ENCODE peak calls at places on chromosomes 4 and X, in nine cellular contexts. One of them, this sample, is unnamed.

GRCh38 chr4:106323119-106323518 is 6.8 kb downstream of the AIMP1 start:
- DNase-seq in testis: no peak
- DNase-seq in uterus: no peak
- DNase-seq in SK-N-SH: no peak
- DNase-seq in A549: no peak
- DNase-seq in tibial nerve: no peak
- DNase-seq in lower leg skin: no peak
- DNase-seq in pancreas: no peak
- DNase-seq in brain microvascular endothelial cell: no peak
- DNase-seq in this sample: no peak

GRCh38 chrX:13064599-13065143 is 20.3 kb upstream of the FAM9C start:
- DNase-seq in testis: peak
- DNase-seq in uterus: no peak
- DNase-seq in SK-N-SH: no peak
- DNase-seq in A549: peak
- DNase-seq in tibial nerve: no peak
- DNase-seq in lower leg skin: peak
- DNase-seq in pancreas: no peak
- DNase-seq in brain microvascular endothelial cell: peak
- DNase-seq in this sample: peak

GRCh38 chr4:77701111-77701510 is 95.5 kb downstream of the CXCL13 start:
- DNase-seq in testis: no peak
- DNase-seq in uterus: no peak
- DNase-seq in SK-N-SH: no peak
- DNase-seq in A549: no peak
- DNase-seq in tibial nerve: no peak
- DNase-seq in lower leg skin: no peak
- DNase-seq in pancreas: no peak
- DNase-seq in brain microvascular endothelial cell: no peak
- DNase-seq in this sample: no peak

GRCh38 chrX:68045008-68045577 is 388.2 kb downstream of the OPHN1 start:
- DNase-seq in testis: no peak
- DNase-seq in uterus: no peak
- DNase-seq in SK-N-SH: no peak
- DNase-seq in A549: no peak
- DNase-seq in tibial nerve: no peak
- DNase-seq in lower leg skin: no peak
- DNase-seq in pancreas: no peak
- DNase-seq in brain microvascular endothelial cell: no peak
- DNase-seq in this sample: no peak

GRCh38 chr4:81470456-81471327 is 1.0 kb downstream of the RASGEF1B start:
- DNase-seq in testis: peak
- DNase-seq in uterus: peak
- DNase-seq in SK-N-SH: no peak
- DNase-seq in A549: no peak
- DNase-seq in tibial nerve: peak
- DNase-seq in lower leg skin: peak
- DNase-seq in pancreas: peak
- DNase-seq in brain microvascular endothelial cell: peak
- DNase-seq in this sample: peak

GRCh38 chrX:150255441-150256296 is 107.4 kb upstream of the MAMLD1 start:
- DNase-seq in testis: no peak
- DNase-seq in uterus: no peak
- DNase-seq in SK-N-SH: no peak
- DNase-seq in A549: no peak
- DNase-seq in tibial nerve: no peak
- DNase-seq in lower leg skin: no peak
- DNase-seq in pancreas: no peak
- DNase-seq in brain microvascular endothelial cell: no peak
- DNase-seq in this sample: no peak

GRCh38 chrX:115494133-115494532 is 66.8 kb upstream of the PLS3 start:
- DNase-seq in testis: no peak
- DNase-seq in uterus: no peak
- DNase-seq in SK-N-SH: no peak
- DNase-seq in A549: no peak
- DNase-seq in tibial nerve: no peak
- DNase-seq in lower leg skin: no peak
- DNase-seq in pancreas: no peak
- DNase-seq in brain microvascular endothelial cell: no peak
- DNase-seq in this sample: no peak

GRCh38 chrX:32985544-32985943 is 225.8 kb downstream of the DMD start:
- DNase-seq in testis: no peak
- DNase-seq in uterus: no peak
- DNase-seq in SK-N-SH: no peak
- DNase-seq in A549: no peak
- DNase-seq in tibial nerve: no peak
- DNase-seq in lower leg skin: no peak
- DNase-seq in pancreas: no peak
- DNase-seq in brain microvascular endothelial cell: no peak
- DNase-seq in this sample: no peak

GRCh38 chr4:12382567-12382966 is 953.9 kb upstream of the HS3ST1 start:
- DNase-seq in testis: no peak
- DNase-seq in uterus: no peak
- DNase-seq in SK-N-SH: no peak
- DNase-seq in A549: no peak
- DNase-seq in tibial nerve: no peak
- DNase-seq in lower leg skin: no peak
- DNase-seq in pancreas: no peak
- DNase-seq in brain microvascular endothelial cell: no peak
- DNase-seq in this sample: no peak

GRCh38 chrX:30712214-30712613 is 59.0 kb downstream of the GK start:
- DNase-seq in testis: no peak
- DNase-seq in uterus: no peak
- DNase-seq in SK-N-SH: no peak
- DNase-seq in A549: no peak
- DNase-seq in tibial nerve: no peak
- DNase-seq in lower leg skin: no peak
- DNase-seq in pancreas: no peak
- DNase-seq in brain microvascular endothelial cell: no peak
- DNase-seq in this sample: no peak

GRCh38 chr4:69757464-69757863 is 3.0 kb downstream of the SULT1B1 start:
- DNase-seq in testis: no peak
- DNase-seq in uterus: no peak
- DNase-seq in SK-N-SH: no peak
- DNase-seq in A549: no peak
- DNase-seq in tibial nerve: no peak
- DNase-seq in lower leg skin: no peak
- DNase-seq in pancreas: no peak
- DNase-seq in brain microvascular endothelial cell: no peak
- DNase-seq in this sample: no peak

GRCh38 chrX:50168305-50168704 is 32.5 kb downstream of the AKAP4 start:
- DNase-seq in testis: no peak
- DNase-seq in uterus: no peak
- DNase-seq in SK-N-SH: no peak
- DNase-seq in A549: no peak
- DNase-seq in tibial nerve: no peak
- DNase-seq in lower leg skin: no peak
- DNase-seq in pancreas: no peak
- DNase-seq in brain microvascular endothelial cell: peak
- DNase-seq in this sample: no peak

GRCh38 chr4:8746523-8747466 is 124.8 kb downstream of the HMX1 start:
- DNase-seq in testis: no peak
- DNase-seq in uterus: no peak
- DNase-seq in SK-N-SH: no peak
- DNase-seq in A549: no peak
- DNase-seq in tibial nerve: peak
- DNase-seq in lower leg skin: no peak
- DNase-seq in pancreas: no peak
- DNase-seq in brain microvascular endothelial cell: no peak
- DNase-seq in this sample: no peak

GRCh38 chr4:55762815-55763214 is 56.8 kb upstream of the EXOC1L start:
- DNase-seq in testis: no peak
- DNase-seq in uterus: no peak
- DNase-seq in SK-N-SH: no peak
- DNase-seq in A549: no peak
- DNase-seq in tibial nerve: no peak
- DNase-seq in lower leg skin: no peak
- DNase-seq in pancreas: no peak
- DNase-seq in brain microvascular endothelial cell: no peak
- DNase-seq in this sample: no peak

GRCh38 chr4:176319237-176319703 is 496 bp upstream of the SPCS3 start:
- DNase-seq in testis: no peak
- DNase-seq in uterus: no peak
- DNase-seq in SK-N-SH: no peak
- DNase-seq in A549: no peak
- DNase-seq in tibial nerve: no peak
- DNase-seq in lower leg skin: no peak
- DNase-seq in pancreas: no peak
- DNase-seq in brain microvascular endothelial cell: no peak
- DNase-seq in this sample: no peak

GRCh38 chr4:80243274-80244018 is 23.0 kb upstream of the FGF5 start:
- DNase-seq in testis: no peak
- DNase-seq in uterus: no peak
- DNase-seq in SK-N-SH: no peak
- DNase-seq in A549: no peak
- DNase-seq in tibial nerve: no peak
- DNase-seq in lower leg skin: no peak
- DNase-seq in pancreas: no peak
- DNase-seq in brain microvascular endothelial cell: no peak
- DNase-seq in this sample: no peak

GRCh38 chrX:18672008-18672407 is at the start of gene RS1:
- DNase-seq in testis: no peak
- DNase-seq in uterus: no peak
- DNase-seq in SK-N-SH: no peak
- DNase-seq in A549: no peak
- DNase-seq in tibial nerve: no peak
- DNase-seq in lower leg skin: no peak
- DNase-seq in pancreas: no peak
- DNase-seq in brain microvascular endothelial cell: no peak
- DNase-seq in this sample: no peak

GRCh38 chr4:140743194-140743931 is 12.8 kb downstream of the TBC1D9 start:
- DNase-seq in testis: no peak
- DNase-seq in uterus: no peak
- DNase-seq in SK-N-SH: peak
- DNase-seq in A549: peak
- DNase-seq in tibial nerve: no peak
- DNase-seq in lower leg skin: no peak
- DNase-seq in pancreas: no peak
- DNase-seq in brain microvascular endothelial cell: no peak
- DNase-seq in this sample: no peak

GRCh38 chr4:183469327-183469726 is 24.9 kb downstream of the CDKN2AIP start:
- DNase-seq in testis: no peak
- DNase-seq in uterus: no peak
- DNase-seq in SK-N-SH: no peak
- DNase-seq in A549: no peak
- DNase-seq in tibial nerve: no peak
- DNase-seq in lower leg skin: no peak
- DNase-seq in pancreas: no peak
- DNase-seq in brain microvascular endothelial cell: no peak
- DNase-seq in this sample: no peak

GRCh38 chrX:77415161-77415560 is 32.0 kb upstream of the FGF16 start:
- DNase-seq in testis: no peak
- DNase-seq in uterus: no peak
- DNase-seq in SK-N-SH: no peak
- DNase-seq in A549: no peak
- DNase-seq in tibial nerve: no peak
- DNase-seq in lower leg skin: no peak
- DNase-seq in pancreas: no peak
- DNase-seq in brain microvascular endothelial cell: no peak
- DNase-seq in this sample: no peak
- TF ChIP-seq CTCF in testis: no peak
- TF ChIP-seq CTCF in uterus: no peak
- TF ChIP-seq CTCF in SK-N-SH: peak
- TF ChIP-seq CTCF in A549: peak
- TF ChIP-seq CTCF in tibial nerve: no peak
- TF ChIP-seq CTCF in lower leg skin: no peak
- TF ChIP-seq CTCF in pancreas: no peak
- TF ChIP-seq CTCF in brain microvascular endothelial cell: peak
- TF ChIP-seq CTCF in this sample: no peak

GRCh38 chrX:40154853-40155616 is 57.3 kb upstream of the BCOR start:
- DNase-seq in testis: peak
- DNase-seq in uterus: peak
- DNase-seq in SK-N-SH: peak
- DNase-seq in A549: peak
- DNase-seq in tibial nerve: no peak
- DNase-seq in lower leg skin: peak
- DNase-seq in pancreas: peak
- DNase-seq in brain microvascular endothelial cell: no peak
- DNase-seq in this sample: peak

GRCh38 chrX:40156472-40157227 is 58.9 kb upstream of the BCOR start:
- DNase-seq in testis: no peak
- DNase-seq in uterus: no peak
- DNase-seq in SK-N-SH: no peak
- DNase-seq in A549: no peak
- DNase-seq in tibial nerve: no peak
- DNase-seq in lower leg skin: no peak
- DNase-seq in pancreas: no peak
- DNase-seq in brain microvascular endothelial cell: no peak
- DNase-seq in this sample: no peak

GRCh38 chrX:40155617-40156471 is 58.1 kb upstream of the BCOR start:
- DNase-seq in testis: no peak
- DNase-seq in uterus: peak
- DNase-seq in SK-N-SH: peak
- DNase-seq in A549: peak
- DNase-seq in tibial nerve: no peak
- DNase-seq in lower leg skin: no peak
- DNase-seq in pancreas: no peak
- DNase-seq in brain microvascular endothelial cell: no peak
- DNase-seq in this sample: no peak

GRCh38 chrX:40157228-40158035 is 59.7 kb upstream of the BCOR start:
- DNase-seq in testis: no peak
- DNase-seq in uterus: no peak
- DNase-seq in SK-N-SH: no peak
- DNase-seq in A549: no peak
- DNase-seq in tibial nerve: no peak
- DNase-seq in lower leg skin: no peak
- DNase-seq in pancreas: no peak
- DNase-seq in brain microvascular endothelial cell: no peak
- DNase-seq in this sample: no peak

GRCh38 chrX:40158036-40158706 is 60.4 kb upstream of the BCOR start:
- DNase-seq in testis: no peak
- DNase-seq in uterus: peak
- DNase-seq in SK-N-SH: no peak
- DNase-seq in A549: peak
- DNase-seq in tibial nerve: no peak
- DNase-seq in lower leg skin: no peak
- DNase-seq in pancreas: no peak
- DNase-seq in brain microvascular endothelial cell: no peak
- DNase-seq in this sample: no peak
- TF ChIP-seq CTCF in testis: peak
- TF ChIP-seq CTCF in uterus: no peak
- TF ChIP-seq CTCF in SK-N-SH: no peak
- TF ChIP-seq CTCF in A549: peak
- TF ChIP-seq CTCF in tibial nerve: peak
- TF ChIP-seq CTCF in lower leg skin: no peak
- TF ChIP-seq CTCF in pancreas: peak
- TF ChIP-seq CTCF in brain microvascular endothelial cell: no peak
- TF ChIP-seq CTCF in this sample: peak

GRCh38 chrX:69493193-69493592 is 10.9 kb upstream of the NALF2 start:
- DNase-seq in testis: peak
- DNase-seq in uterus: no peak
- DNase-seq in SK-N-SH: peak
- DNase-seq in A549: peak
- DNase-seq in tibial nerve: no peak
- DNase-seq in lower leg skin: no peak
- DNase-seq in pancreas: peak
- DNase-seq in brain microvascular endothelial cell: no peak
- DNase-seq in this sample: no peak
- TF ChIP-seq CTCF in testis: peak
- TF ChIP-seq CTCF in uterus: peak
- TF ChIP-seq CTCF in SK-N-SH: peak
- TF ChIP-seq CTCF in A549: peak
- TF ChIP-seq CTCF in tibial nerve: peak
- TF ChIP-seq CTCF in lower leg skin: no peak
- TF ChIP-seq CTCF in pancreas: peak
- TF ChIP-seq CTCF in brain microvascular endothelial cell: peak
- TF ChIP-seq CTCF in this sample: no peak

GRCh38 chrX:56788717-56789122 is 59.7 kb downstream of the NBDY start:
- DNase-seq in testis: peak
- DNase-seq in uterus: peak
- DNase-seq in SK-N-SH: no peak
- DNase-seq in A549: no peak
- DNase-seq in tibial nerve: no peak
- DNase-seq in lower leg skin: no peak
- DNase-seq in pancreas: no peak
- DNase-seq in brain microvascular endothelial cell: no peak
- DNase-seq in this sample: no peak
- TF ChIP-seq CTCF in testis: peak
- TF ChIP-seq CTCF in uterus: peak
- TF ChIP-seq CTCF in SK-N-SH: no peak
- TF ChIP-seq CTCF in A549: no peak
- TF ChIP-seq CTCF in tibial nerve: peak
- TF ChIP-seq CTCF in lower leg skin: no peak
- TF ChIP-seq CTCF in pancreas: no peak
- TF ChIP-seq CTCF in brain microvascular endothelial cell: no peak
- TF ChIP-seq CTCF in this sample: no peak

This sample was measured in tibial artery.